ENCODE peak calls at places on chromosomes 11 and 22, in five cellular contexts. Q is astrocyte of the spinal cord, K is uterus, F is dorsolateral prefrontal cortex, V is fibroblast of mammary gland. L is an unnamed sample.

GRCh38 chr22:25346859-25347751 is 127.7 kb downstream of the CRYBB2 start:
- DNase-seq in Q (no peak), K (no peak), F (no peak), V (no peak), L (no peak)

GRCh38 chr22:37145415-37146385 is 4.0 kb downstream of the IL2RB start:
- DNase-seq in Q (no peak), K (no peak), F (no peak), V (no peak), L (no peak)

GRCh38 chr11:1706634-1707400 is 9.8 kb downstream of the KRTAP5-6 start:
- DNase-seq in Q (no peak), K (no peak), F (no peak), V (peak; percentile 9), L (no peak)

GRCh38 chr11:34512810-34513673 is 552 bp downstream of the ELF5 start:
- DNase-seq in Q (peak; percentile 22), K (no peak), F (no peak), V (peak; percentile 43), L (no peak)

GRCh38 chr11:79415411-79415810 is 25.4 kb downstream of the TENM4 start:
- DNase-seq in Q (no peak), K (no peak), F (no peak), V (peak; percentile 57), L (no peak)

GRCh38 chr22:48366056-48366455 is 1461.6 kb downstream of the BRD1 start:
- DNase-seq in Q (no peak), K (no peak), F (no peak), V (no peak), L (no peak)

GRCh38 chr11:134224710-134225662 is 515 bp downstream of the VPS26B start:
- DNase-seq in Q (peak; percentile 15), K (peak; percentile 29), F (peak; percentile 88), V (no peak), L (no peak)

GRCh38 chr11:43578346-43579170 is 102.0 kb upstream of the HSD17B12 start:
- DNase-seq in Q (peak; percentile 23), K (no peak), F (peak; percentile 74), V (peak; percentile 76), L (no peak)

GRCh38 chr11:66343176-66343575 is 1.7 kb downstream of the BRMS1 start:
- DNase-seq in Q (no peak), K (no peak), F (no peak), V (no peak), L (no peak)

GRCh38 chr22:19965771-19966709 is 24.4 kb upstream of the TXNRD2 start:
- DNase-seq in Q (no peak), K (no peak), F (no peak), V (no peak), L (no peak)

GRCh38 chr22:29734429-29734828 is 14.6 kb downstream of the CABP7 start:
- DNase-seq in Q (no peak), K (no peak), F (no peak), V (no peak), L (no peak)

GRCh38 chr11:11115475-11115874 is 237.6 kb downstream of the CSNK2A3 start:
- DNase-seq in Q (no peak), K (no peak), F (no peak), V (no peak), L (no peak)

GRCh38 chr11:130634981-130635473 is 186.6 kb downstream of the ADAMTS15 start:
- DNase-seq in Q (peak; percentile 90), K (no peak), F (no peak), V (peak; percentile 86), L (no peak)

GRCh38 chr11:60485987-60486386 is 6.6 kb upstream of the MS4A12 start:
- DNase-seq in Q (no peak), K (no peak), F (no peak), V (no peak), L (no peak)

GRCh38 chr22:39524753-39525657 is 4.6 kb downstream of the ATF4 start:
- DNase-seq in Q (no peak), K (no peak), F (no peak), V (no peak), L (no peak)

GRCh38 chr11:40722179-40722795 is 737.2 kb downstream of the LRRC4C start:
- DNase-seq in Q (peak; percentile 12), K (no peak), F (no peak), V (peak; percentile 2), L (no peak)

GRCh38 chr11:118227865-118228785 is 3.3 kb upstream of the JAML start:
- DNase-seq in Q (no peak), K (no peak), F (no peak), V (no peak), L (no peak)

DNA sequence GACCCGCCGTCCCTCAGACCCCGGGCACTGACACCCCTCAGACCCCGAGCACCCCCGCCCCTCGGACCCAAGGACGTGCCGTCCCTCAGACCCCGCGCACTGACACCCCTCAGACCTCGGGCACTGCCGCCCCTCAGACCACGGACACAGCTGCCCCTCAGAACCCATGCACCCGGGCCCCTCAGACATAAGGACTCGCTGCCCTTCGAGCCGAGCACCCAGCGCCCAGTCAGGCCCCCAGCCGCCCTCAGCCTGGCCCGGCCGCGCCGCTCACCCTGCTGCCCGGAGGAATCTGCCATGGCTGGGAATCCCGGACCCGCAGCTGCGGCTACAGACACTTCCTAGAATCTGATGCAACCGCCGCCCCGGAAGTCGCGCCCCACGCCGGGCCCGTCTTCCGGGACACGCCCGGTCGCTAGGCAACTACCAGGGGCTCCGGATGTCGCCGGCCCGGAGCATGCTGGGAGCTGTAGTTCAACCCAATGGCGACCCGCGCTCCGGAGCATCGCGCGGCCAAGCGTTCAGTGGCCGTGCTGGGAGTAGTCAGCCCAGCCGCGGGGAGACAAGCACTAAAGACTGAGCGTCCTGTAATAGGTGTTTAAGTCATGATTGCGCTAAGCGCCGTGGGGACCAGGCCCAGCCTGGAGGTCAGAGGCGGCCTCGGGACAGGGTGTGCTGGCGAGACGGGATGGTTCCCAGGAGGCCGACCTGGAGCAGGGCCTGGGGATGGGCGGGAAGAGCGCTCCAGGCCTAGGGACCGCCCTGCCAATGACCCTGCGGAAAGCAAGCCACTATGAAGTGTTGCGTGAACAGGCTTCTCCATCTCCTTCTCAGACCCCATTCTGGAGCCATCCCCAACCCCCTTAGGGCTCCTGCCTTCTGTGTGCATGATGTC is at the start of gene CARS1:
- DNase-seq in Q (peak; percentile 97), K (peak; percentile 95), F (peak; percentile 97), V (peak; percentile 89), L (peak; percentile 59)
- TF ChIP-seq CTCF in Q (no peak), K (no peak), F (peak; percentile 25), V (no peak), L (no peak)

GRCh38 chr22:45010532-45010900 is 711 bp upstream of the PHF21B start:
- DNase-seq in Q (no peak), K (no peak), F (no peak), V (no peak), L (no peak)

GRCh38 chr22:45007946-45008852 is 1.6 kb downstream of the PHF21B start:
- DNase-seq in Q (peak; percentile 27), K (no peak), F (no peak), V (no peak), L (no peak)

GRCh38 chr22:45009881-45010531 is at the start of gene PHF21B:
- DNase-seq in Q (peak; percentile 11), K (peak; percentile 71), F (peak; percentile 80), V (peak; percentile 9), L (no peak)

GRCh38 chr22:45007247-45007945 is 2.4 kb downstream of the PHF21B start:
- DNase-seq in Q (peak; percentile 24), K (peak; percentile 50), F (no peak), V (no peak), L (no peak)

GRCh38 chr22:45008853-45009751 is 703 bp downstream of the PHF21B start:
- DNase-seq in Q (peak; percentile 15), K (no peak), F (no peak), V (peak; percentile 5), L (no peak)
- H3K4me3 ChIP-seq in Q (no peak overlapping the region), K (peak overlapping the region; percentile 59), F (peak overlapping the region; percentile 61), V (no peak overlapping the region), L (no peak overlapping the region)

GRCh38 chr11:64151337-64151736 is 14.6 kb downstream of the MACROD1 start:
- DNase-seq in Q (no peak), K (no peak), F (no peak), V (no peak), L (no peak)

GRCh38 chr11:64150051-64150450 is 15.9 kb downstream of the MACROD1 start:
- DNase-seq in Q (no peak), K (no peak), F (no peak), V (no peak), L (no peak)

GRCh38 chr11:64150481-64151239 is 15.3 kb downstream of the MACROD1 start:
- DNase-seq in Q (no peak), K (no peak), F (no peak), V (no peak), L (no peak)

GRCh38 chr11:64148200-64148916 is 17.6 kb downstream of the MACROD1 start:
- DNase-seq in Q (peak; percentile 71), K (peak; percentile 77), F (peak; percentile 89), V (peak; percentile 76), L (peak; percentile 16)

GRCh38 chr11:64148917-64149617 is 16.8 kb downstream of the MACROD1 start:
- DNase-seq in Q (no peak), K (no peak), F (no peak), V (no peak), L (no peak)
- TF ChIP-seq CTCF in Q (no peak), K (no peak), F (no peak), V (no peak), L (no peak)

GRCh38 chr11:122439911-122440782 is 215.4 kb upstream of the UBASH3B start:
- DNase-seq in Q (peak; percentile 62), K (peak; percentile 25), F (no peak), V (peak; percentile 30), L (no peak)
- H3K4me3 ChIP-seq in Q (peak overlapping the region; percentile 38), K (peak overlapping the region; percentile 54), F (peak overlapping the region; percentile 48), V (peak overlapping the region; percentile 15), L (peak overlapping the region; percentile 36)

GRCh38 chr11:114774599-114775365 is 96.5 kb downstream of the NXPE2 start:
- DNase-seq in Q (peak; percentile 51), K (no peak), F (peak; percentile 71), V (no peak), L (no peak)
- TF ChIP-seq CTCF in Q (peak; percentile 75), K (no peak), F (peak; percentile 54), V (peak; percentile 30), L (peak; percentile 55)

L was measured in AG09309.